ENCODE peak calls at places on chromosome 22, in five cellular contexts. C, M, V, B and X are unnamed samples.

GRCh38 chr22:19756288-19757128 is 4.1 kb upstream of the TBX1 start:
- DNase-seq in M (no peak), B (peak; percentile 62), V (peak; percentile 49), C (no peak), X (peak; percentile 78)

GRCh38 chr22:25221790-25222189 is 2.4 kb downstream of the CRYBB2 start:
- DNase-seq in C (no peak), B (no peak), M (no peak), V (no peak), X (no peak)

GRCh38 chr22:50157976-50158375 is 12.6 kb upstream of the PANX2 start:
- DNase-seq in C (no peak), B (peak; percentile 31), M (no peak), V (no peak), X (no peak)

GRCh38 chr22:42959472-42960145 is 55.3 kb downstream of the PACSIN2 start:
- DNase-seq in C (peak; percentile 88), V (peak; percentile 84), B (no peak), M (no peak), X (no peak)

GRCh38 chr22:50105529-50106100 is 15.8 kb downstream of the MOV10L1 start:
- DNase-seq in V (no peak), B (no peak), C (peak; percentile 64), M (no peak), X (no peak)

GRCh38 chr22:27381552-27381951 is 420.0 kb downstream of the MN1 start:
- DNase-seq in M (no peak), C (no peak), B (no peak), V (no peak), X (no peak)

GRCh38 chr22:42623301-42623751 is 8.6 kb upstream of the POLDIP3 start:
- DNase-seq in B (no peak), V (no peak), C (no peak), M (no peak), X (no peak)

GRCh38 chr22:27329471-27329870 is 472.1 kb downstream of the MN1 start:
- DNase-seq in V (peak; percentile 63), C (no peak), M (no peak), B (peak; percentile 57), X (peak; percentile 45)

GRCh38 chr22:41892721-41893120 is 22.2 kb downstream of the SHISA8 start:
- DNase-seq in B (no peak), C (no peak), V (no peak), M (no peak), X (no peak)

GRCh38 chr22:40922484-40923303 is 28.5 kb upstream of the RBX1 start:
- DNase-seq in V (peak; percentile 43), B (no peak), M (peak; percentile 42), C (peak; percentile 72), X (no peak)

GRCh38 chr22:42511401-42511891 is 8.2 kb downstream of the RRP7A start:
- DNase-seq in M (no peak), B (no peak), V (no peak), C (no peak), X (no peak)

GRCh38 chr22:20522828-20523117 is 15.4 kb downstream of the MED15 start:
- DNase-seq in B (no peak), C (no peak), V (no peak), M (no peak), X (no peak)

GRCh38 chr22:30383061-30383460 is 4.2 kb downstream of the RNF215 start:
- DNase-seq in C (no peak), B (no peak), V (no peak), M (no peak), X (no peak)

GRCh38 chr22:38244106-38244505 is 28.7 kb downstream of the TMEM184B start:
- DNase-seq in C (peak; percentile 34), M (no peak), B (no peak), V (no peak), X (no peak)

GRCh38 chr22:31082606-31083376 is 1.7 kb downstream of the SMTN start:
- DNase-seq in B (peak; percentile 75), C (peak; percentile 64), V (peak; percentile 79), M (no peak), X (peak; percentile 79)

GRCh38 chr22:50627914-50628542 is at the start of gene ARSA:
- DNase-seq in B (peak; percentile 86), V (peak; percentile 86), C (peak; percentile 81), M (peak; percentile 82), X (no peak)

GRCh38 chr22:48406161-48406560 is 1421.5 kb downstream of the BRD1 start:
- DNase-seq in B (no peak), V (no peak), M (no peak), C (no peak), X (no peak)

GRCh38 chr22:48405741-48406140 is 1421.9 kb downstream of the BRD1 start:
- DNase-seq in C (no peak), V (no peak), M (no peak), B (no peak), X (no peak)

GRCh38 chr22:48404004-48404403 is 1423.7 kb downstream of the BRD1 start:
- DNase-seq in B (no peak), V (no peak), M (no peak), C (no peak), X (no peak)

GRCh38 chr22:48403521-48403921 is 1424.2 kb downstream of the BRD1 start:
- DNase-seq in V (no peak), M (no peak), B (no peak), C (no peak), X (peak; percentile 33)

DNA sequence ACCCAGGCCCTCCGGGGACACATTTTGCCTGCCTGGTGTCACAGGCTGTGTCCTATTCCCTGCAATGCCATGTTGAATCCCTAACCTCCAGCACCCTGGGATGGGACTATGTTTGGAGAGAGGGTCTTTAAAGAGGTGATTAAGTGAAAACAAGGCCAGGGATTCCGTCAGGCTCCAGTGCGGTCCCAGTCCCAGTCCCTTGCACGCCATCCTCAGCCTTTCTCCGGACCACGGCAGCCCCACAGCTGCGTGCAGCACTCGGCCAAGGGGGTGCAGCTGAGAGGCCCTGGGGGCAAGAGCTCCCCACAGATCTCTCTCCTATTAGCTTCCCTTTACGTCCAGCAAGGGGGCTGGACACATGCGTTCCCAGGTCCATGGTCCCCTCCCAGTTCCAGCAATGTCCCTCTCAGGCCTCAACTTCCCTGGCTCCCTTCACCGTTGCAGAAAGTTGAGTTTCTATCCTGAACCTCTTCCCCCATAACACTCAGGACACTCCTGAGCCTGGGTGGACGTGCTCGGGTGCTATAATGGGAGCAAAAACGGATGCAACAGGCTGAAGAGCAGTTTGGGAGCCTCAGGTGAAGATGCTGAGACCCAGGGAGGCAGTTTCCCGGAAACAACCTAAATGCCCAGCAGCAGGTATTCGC is 1422.7 kb downstream of the BRD1 start:
- DNase-seq in B (no peak), V (no peak), M (no peak), C (no peak), X (no peak)
- H2BK5ac ChIP-seq in B (no peak overlapping the region), V (no peak overlapping the region), M (no peak overlapping the region), C (no peak overlapping the region), X (no peak overlapping the region)

GRCh38 chr22:37167176-37167980 is 17.7 kb upstream of the IL2RB start:
- DNase-seq in B (no peak), V (no peak), M (no peak), C (no peak), X (no peak)

GRCh38 chr22:37165940-37166674 is 16.4 kb upstream of the IL2RB start:
- DNase-seq in M (no peak), B (no peak), C (no peak), V (no peak), X (no peak)

GRCh38 chr22:37165066-37165465 is 15.3 kb upstream of the IL2RB start:
- DNase-seq in M (no peak), V (no peak), B (no peak), C (no peak), X (no peak)

GRCh38 chr22:37167981-37168647 is 18.4 kb upstream of the IL2RB start:
- DNase-seq in V (no peak), M (no peak), B (no peak), C (no peak), X (no peak)

DNA sequence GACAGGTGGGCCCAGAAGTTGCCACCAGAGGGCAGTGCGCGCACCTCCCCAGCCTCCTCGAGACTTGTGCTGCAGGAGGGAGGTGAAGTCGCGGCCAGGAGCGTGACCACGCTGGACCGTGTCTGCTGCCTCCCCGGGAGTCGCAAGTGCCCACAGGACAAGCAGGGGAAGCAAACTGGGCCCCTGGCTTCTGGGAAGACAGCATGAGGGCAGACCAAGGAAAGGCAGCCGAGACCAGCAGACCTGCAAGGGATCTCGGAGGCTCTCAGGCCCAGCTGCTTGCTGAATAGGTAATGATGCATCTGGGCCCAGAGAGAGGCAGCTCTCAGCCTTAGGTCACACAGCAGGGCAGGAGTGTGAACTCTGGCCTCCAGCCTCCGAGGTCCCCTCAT is 17.0 kb upstream of the IL2RB start:
- DNase-seq in C (peak; percentile 65), M (peak; percentile 70), V (peak; percentile 73), B (peak; percentile 86), X (peak; percentile 90)
- H2BK5ac ChIP-seq in C (no peak overlapping the region), M (no peak overlapping the region), V (no peak overlapping the region), B (no peak overlapping the region), X (no peak overlapping the region)

GRCh38 chr22:32883131-32883530 is 81.6 kb downstream of the TIMP3 start:
- DNase-seq in B (no peak), C (no peak), M (no peak), V (no peak), X (no peak)
- H2BK5ac ChIP-seq in B (no peak overlapping the region), C (no peak overlapping the region), M (no peak overlapping the region), V (no peak overlapping the region), X (no peak overlapping the region)

GRCh38 chr22:45896961-45897538 is 79.9 kb downstream of the WNT7B start:
- DNase-seq in B (no peak), V (no peak), M (no peak), C (no peak), X (no peak)

GRCh38 chr22:45893516-45893915 is 83.4 kb downstream of the WNT7B start:
- DNase-seq in M (no peak), C (peak; percentile 72), B (no peak), V (no peak), X (no peak)

GRCh38 chr22:45897736-45898135 is 79.2 kb downstream of the WNT7B start:
- DNase-seq in M (no peak), V (no peak), B (no peak), C (no peak), X (no peak)

GRCh38 chr22:45895436-45896152 is 81.4 kb downstream of the WNT7B start:
- DNase-seq in V (no peak), M (no peak), C (no peak), B (no peak), X (no peak)

GRCh38 chr22:45896153-45896951 is 80.6 kb downstream of the WNT7B start:
- DNase-seq in V (peak; percentile 75), C (no peak), M (no peak), B (peak; percentile 82), X (no peak)
- H2BK5ac ChIP-seq in V (no peak overlapping the region), C (no peak overlapping the region), M (peak overlapping the region; percentile 83), B (no peak overlapping the region), X (peak overlapping the region; percentile 74)